ENCODE peak calls at places on chromosomes 12 and 14, in seven cellular contexts. One of them, this sample, is unnamed.

GRCh38 chr14:60723218-60724079 is 702 bp downstream of the SIX4 start:
- DNase-seq in left ventricle myocardium inferior: no peak
- DNase-seq in K562: peak; percentile 41
- DNase-seq in fibroblast of pulmonary artery: peak; percentile 55
- DNase-seq in Calu3: peak; percentile 52
- DNase-seq in AG04450: no peak
- DNase-seq in thoracic aorta: no peak
- DNase-seq in this sample: peak; percentile 64

GRCh38 chr12:12719496-12719895 is 2.3 kb downstream of the CDKN1B start:
- DNase-seq in fibroblast of pulmonary artery: no peak
- DNase-seq in AG04450: no peak
- DNase-seq in K562: no peak
- DNase-seq in left ventricle myocardium inferior: no peak
- DNase-seq in Calu3: no peak
- DNase-seq in thoracic aorta: no peak
- DNase-seq in this sample: peak; percentile 50

GRCh38 chr12:74626397-74626796 is 88.8 kb downstream of the ATXN7L3B start:
- DNase-seq in fibroblast of pulmonary artery: no peak
- DNase-seq in AG04450: no peak
- DNase-seq in thoracic aorta: no peak
- DNase-seq in Calu3: no peak
- DNase-seq in left ventricle myocardium inferior: no peak
- DNase-seq in K562: no peak
- DNase-seq in this sample: no peak

GRCh38 chr12:38149395-38150073 is 167.0 kb upstream of the ALG10B start:
- DNase-seq in fibroblast of pulmonary artery: no peak
- DNase-seq in AG04450: no peak
- DNase-seq in K562: no peak
- DNase-seq in Calu3: peak; percentile 79
- DNase-seq in thoracic aorta: no peak
- DNase-seq in left ventricle myocardium inferior: no peak
- DNase-seq in this sample: peak; percentile 57

GRCh38 chr12:121930862-121931261 is 12.5 kb downstream of the CFAP251 start:
- DNase-seq in left ventricle myocardium inferior: no peak
- DNase-seq in fibroblast of pulmonary artery: no peak
- DNase-seq in Calu3: no peak
- DNase-seq in AG04450: no peak
- DNase-seq in thoracic aorta: no peak
- DNase-seq in K562: no peak
- DNase-seq in this sample: peak; percentile 17

GRCh38 chr12:14239350-14239934 is 126.0 kb upstream of the ATF7IP start:
- DNase-seq in fibroblast of pulmonary artery: peak; percentile 71
- DNase-seq in thoracic aorta: no peak
- DNase-seq in K562: no peak
- DNase-seq in Calu3: peak; percentile 60
- DNase-seq in left ventricle myocardium inferior: no peak
- DNase-seq in AG04450: no peak
- DNase-seq in this sample: no peak

GRCh38 chr12:22231836-22232235 is 102.7 kb downstream of the ST8SIA1 start:
- DNase-seq in left ventricle myocardium inferior: no peak
- DNase-seq in K562: no peak
- DNase-seq in Calu3: no peak
- DNase-seq in thoracic aorta: no peak
- DNase-seq in AG04450: no peak
- DNase-seq in fibroblast of pulmonary artery: peak; percentile 23
- DNase-seq in this sample: peak; percentile 18

GRCh38 chr14:59438148-59438766 is 26.9 kb downstream of the GPR135 start:
- DNase-seq in left ventricle myocardium inferior: no peak
- DNase-seq in K562: no peak
- DNase-seq in thoracic aorta: no peak
- DNase-seq in Calu3: no peak
- DNase-seq in fibroblast of pulmonary artery: peak; percentile 87
- DNase-seq in AG04450: no peak
- DNase-seq in this sample: peak; percentile 76

GRCh38 chr14:106657460-106657859 is 1131.1 kb downstream of the TMEM121 start:
- DNase-seq in Calu3: peak; percentile 27
- DNase-seq in left ventricle myocardium inferior: no peak
- DNase-seq in AG04450: no peak
- DNase-seq in thoracic aorta: no peak
- DNase-seq in K562: no peak
- DNase-seq in fibroblast of pulmonary artery: no peak
- DNase-seq in this sample: no peak

GRCh38 chr12:49578471-49579112 is 10.7 kb upstream of the MCRS1 start:
- DNase-seq in fibroblast of pulmonary artery: no peak
- DNase-seq in K562: no peak
- DNase-seq in AG04450: no peak
- DNase-seq in left ventricle myocardium inferior: no peak
- DNase-seq in thoracic aorta: no peak
- DNase-seq in Calu3: no peak
- DNase-seq in this sample: no peak

GRCh38 chr12:67624355-67624754 is 24.2 kb upstream of the DYRK2 start:
- DNase-seq in fibroblast of pulmonary artery: no peak
- DNase-seq in left ventricle myocardium inferior: no peak
- DNase-seq in thoracic aorta: no peak
- DNase-seq in K562: no peak
- DNase-seq in AG04450: no peak
- DNase-seq in Calu3: no peak
- DNase-seq in this sample: no peak

GRCh38 chr12:47819902-47820630 is at the start of gene HDAC7:
- DNase-seq in fibroblast of pulmonary artery: peak; percentile 94
- DNase-seq in K562: peak; percentile 94
- DNase-seq in AG04450: no peak
- DNase-seq in thoracic aorta: peak; percentile 68
- DNase-seq in left ventricle myocardium inferior: peak; percentile 94
- DNase-seq in Calu3: peak; percentile 45
- DNase-seq in this sample: peak; percentile 81

GRCh38 chr14:28765907-28766504 is 581 bp upstream of the FOXG1 start:
- DNase-seq in fibroblast of pulmonary artery: no peak
- DNase-seq in thoracic aorta: no peak
- DNase-seq in Calu3: no peak
- DNase-seq in left ventricle myocardium inferior: no peak
- DNase-seq in K562: peak; percentile 61
- DNase-seq in AG04450: no peak
- DNase-seq in this sample: no peak

GRCh38 chr14:68626386-68626785 is 166.5 kb downstream of the ZFP36L1 start:
- DNase-seq in fibroblast of pulmonary artery: no peak
- DNase-seq in K562: no peak
- DNase-seq in thoracic aorta: no peak
- DNase-seq in Calu3: no peak
- DNase-seq in AG04450: no peak
- DNase-seq in left ventricle myocardium inferior: peak; percentile 59
- DNase-seq in this sample: no peak

GRCh38 chr12:109097140-109097434 is 310 bp upstream of the UNG start:
- DNase-seq in fibroblast of pulmonary artery: no peak
- DNase-seq in AG04450: no peak
- DNase-seq in Calu3: no peak
- DNase-seq in K562: no peak
- DNase-seq in left ventricle myocardium inferior: no peak
- DNase-seq in thoracic aorta: no peak
- DNase-seq in this sample: no peak

GRCh38 chr12:44015333-44015941 is 179.6 kb downstream of the TMEM117 start:
- DNase-seq in thoracic aorta: no peak
- DNase-seq in AG04450: peak; percentile 8
- DNase-seq in fibroblast of pulmonary artery: peak; percentile 76
- DNase-seq in Calu3: peak; percentile 1
- DNase-seq in K562: peak; percentile 44
- DNase-seq in left ventricle myocardium inferior: no peak
- DNase-seq in this sample: peak; percentile 62

GRCh38 chr14:103562135-103562384 is 397 bp downstream of the BAG5 start:
- DNase-seq in thoracic aorta: no peak
- DNase-seq in AG04450: no peak
- DNase-seq in K562: no peak
- DNase-seq in Calu3: no peak
- DNase-seq in left ventricle myocardium inferior: peak; percentile 58
- DNase-seq in fibroblast of pulmonary artery: peak; percentile 56
- DNase-seq in this sample: no peak

GRCh38 chr14:93548102-93548843 is 117.5 kb downstream of the UNC79 start:
- DNase-seq in K562: no peak
- DNase-seq in AG04450: no peak
- DNase-seq in left ventricle myocardium inferior: no peak
- DNase-seq in thoracic aorta: no peak
- DNase-seq in fibroblast of pulmonary artery: no peak
- DNase-seq in Calu3: no peak
- DNase-seq in this sample: no peak

DNA sequence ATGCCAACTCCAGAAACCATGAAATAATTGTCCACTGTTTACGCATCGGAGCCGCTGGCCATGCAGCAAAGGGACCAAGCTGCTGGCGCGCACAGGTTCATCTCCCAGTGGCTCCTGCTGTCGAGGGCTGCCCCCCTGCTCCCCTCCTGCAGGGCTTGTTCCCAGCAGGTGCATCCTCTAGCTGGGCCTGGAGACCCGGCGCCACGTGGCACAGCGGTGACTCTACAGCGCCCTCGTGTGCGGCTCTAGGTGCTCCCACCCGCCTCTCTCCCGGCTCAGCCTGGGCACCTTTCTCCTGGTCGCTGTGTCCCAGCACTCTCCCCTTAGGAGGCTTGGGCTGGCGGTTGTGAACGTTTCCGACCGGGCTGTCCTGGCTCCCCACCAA is 37.5 kb upstream of the INF2 start:
- DNase-seq in K562: no peak
- DNase-seq in fibroblast of pulmonary artery: no peak
- DNase-seq in AG04450: no peak
- DNase-seq in thoracic aorta: no peak
- DNase-seq in left ventricle myocardium inferior: no peak
- DNase-seq in Calu3: no peak
- DNase-seq in this sample: no peak
- TF ChIP-seq CTCF in K562: peak; percentile 12
- TF ChIP-seq CTCF in fibroblast of pulmonary artery: no peak
- TF ChIP-seq CTCF in AG04450: no peak
- TF ChIP-seq CTCF in thoracic aorta: no peak
- TF ChIP-seq CTCF in left ventricle myocardium inferior: no peak
- TF ChIP-seq CTCF in Calu3: no peak
- TF ChIP-seq CTCF in this sample: no peak

DNA sequence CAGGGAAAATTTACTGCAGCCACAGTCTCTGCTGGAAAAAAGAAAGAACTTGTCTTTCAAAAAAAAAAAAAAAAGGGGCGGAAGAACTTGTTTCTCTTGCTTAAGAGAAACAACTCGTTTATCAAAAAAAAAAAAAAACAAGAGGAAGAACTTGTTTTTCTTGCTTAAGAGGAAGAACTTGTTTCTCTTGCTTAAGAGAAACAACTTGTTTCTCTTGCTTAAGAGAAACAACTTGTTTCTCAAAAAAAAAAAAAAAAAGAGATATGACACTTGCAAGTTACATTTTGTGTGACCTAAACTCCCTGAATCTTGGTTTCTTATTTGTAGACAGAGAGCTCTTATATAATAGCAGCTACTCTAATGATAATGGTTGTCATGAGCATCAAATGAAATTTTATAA is 44.7 kb upstream of the USP15 start:
- DNase-seq in Calu3: no peak
- DNase-seq in fibroblast of pulmonary artery: no peak
- DNase-seq in AG04450: no peak
- DNase-seq in left ventricle myocardium inferior: no peak
- DNase-seq in thoracic aorta: no peak
- DNase-seq in K562: no peak
- DNase-seq in this sample: peak; percentile 34
- TF ChIP-seq CTCF in Calu3: no peak
- TF ChIP-seq CTCF in fibroblast of pulmonary artery: no peak
- TF ChIP-seq CTCF in AG04450: no peak
- TF ChIP-seq CTCF in left ventricle myocardium inferior: no peak
- TF ChIP-seq CTCF in thoracic aorta: no peak
- TF ChIP-seq CTCF in K562: no peak
- TF ChIP-seq CTCF in this sample: no peak

DNA sequence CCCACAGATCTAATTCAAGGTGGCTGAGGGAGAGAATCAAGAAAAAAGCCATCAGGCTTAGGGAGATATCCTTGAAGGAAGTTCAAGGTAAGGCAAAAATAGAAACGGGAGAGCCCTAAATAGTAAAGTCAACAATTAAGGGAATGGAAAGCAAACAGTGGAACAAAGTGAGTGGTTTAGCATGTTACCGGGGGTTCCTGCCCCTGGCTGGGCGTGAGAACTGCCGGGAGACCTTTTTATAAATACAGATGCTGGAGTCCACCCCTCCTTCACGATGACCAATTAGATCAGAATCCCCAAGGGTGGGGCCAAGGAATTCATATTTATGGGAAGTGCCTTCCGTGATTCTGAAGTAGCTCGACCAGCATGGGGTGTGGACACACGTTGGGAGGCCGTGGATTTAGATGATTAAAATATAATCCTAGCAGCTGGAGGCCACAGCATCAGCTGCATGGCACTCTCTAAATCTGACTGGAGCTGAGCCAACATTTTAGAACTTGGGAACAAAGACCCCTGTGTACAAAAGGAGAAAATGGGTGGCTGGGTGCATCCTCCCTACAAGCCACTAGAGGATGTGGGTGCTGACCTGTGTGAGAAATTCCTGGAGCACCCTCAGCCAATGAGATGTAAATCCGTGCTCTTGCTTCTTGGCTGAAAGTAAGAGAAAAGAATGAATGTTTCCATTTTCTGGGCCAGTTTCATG is 87.8 kb downstream of the SRRM4 start:
- DNase-seq in fibroblast of pulmonary artery: no peak
- DNase-seq in AG04450: no peak
- DNase-seq in Calu3: no peak
- DNase-seq in K562: no peak
- DNase-seq in thoracic aorta: no peak
- DNase-seq in left ventricle myocardium inferior: no peak
- DNase-seq in this sample: no peak
- TF ChIP-seq CTCF in fibroblast of pulmonary artery: no peak
- TF ChIP-seq CTCF in AG04450: no peak
- TF ChIP-seq CTCF in Calu3: no peak
- TF ChIP-seq CTCF in K562: no peak
- TF ChIP-seq CTCF in thoracic aorta: no peak
- TF ChIP-seq CTCF in left ventricle myocardium inferior: no peak
- TF ChIP-seq CTCF in this sample: no peak

GRCh38 chr14:70032016-70032415 is 152.8 kb downstream of the SMOC1 start:
- DNase-seq in left ventricle myocardium inferior: no peak
- DNase-seq in K562: no peak
- DNase-seq in fibroblast of pulmonary artery: no peak
- DNase-seq in thoracic aorta: no peak
- DNase-seq in AG04450: no peak
- DNase-seq in Calu3: no peak
- DNase-seq in this sample: no peak

GRCh38 chr14:70033561-70033960 is 154.3 kb downstream of the SMOC1 start:
- DNase-seq in AG04450: no peak
- DNase-seq in left ventricle myocardium inferior: no peak
- DNase-seq in fibroblast of pulmonary artery: no peak
- DNase-seq in K562: no peak
- DNase-seq in Calu3: no peak
- DNase-seq in thoracic aorta: no peak
- DNase-seq in this sample: no peak

GRCh38 chr14:70034257-70034656 is 154.5 kb downstream of the SLC8A3 start:
- DNase-seq in AG04450: no peak
- DNase-seq in Calu3: no peak
- DNase-seq in thoracic aorta: no peak
- DNase-seq in fibroblast of pulmonary artery: no peak
- DNase-seq in K562: no peak
- DNase-seq in left ventricle myocardium inferior: no peak
- DNase-seq in this sample: no peak

GRCh38 chr14:70032447-70032846 is 153.2 kb downstream of the SMOC1 start:
- DNase-seq in Calu3: no peak
- DNase-seq in K562: no peak
- DNase-seq in AG04450: no peak
- DNase-seq in thoracic aorta: no peak
- DNase-seq in fibroblast of pulmonary artery: no peak
- DNase-seq in left ventricle myocardium inferior: no peak
- DNase-seq in this sample: no peak

GRCh38 chr14:70036665-70037064 is 152.1 kb downstream of the SLC8A3 start:
- DNase-seq in left ventricle myocardium inferior: no peak
- DNase-seq in thoracic aorta: no peak
- DNase-seq in Calu3: no peak
- DNase-seq in AG04450: no peak
- DNase-seq in K562: no peak
- DNase-seq in fibroblast of pulmonary artery: no peak
- DNase-seq in this sample: peak; percentile 27
- TF ChIP-seq CTCF in left ventricle myocardium inferior: no peak
- TF ChIP-seq CTCF in thoracic aorta: no peak
- TF ChIP-seq CTCF in Calu3: no peak
- TF ChIP-seq CTCF in AG04450: peak; percentile 6
- TF ChIP-seq CTCF in K562: no peak
- TF ChIP-seq CTCF in fibroblast of pulmonary artery: no peak
- TF ChIP-seq CTCF in this sample: no peak

GRCh38 chr14:21748869-21749303 is 75.3 kb upstream of the OR4E1 start:
- DNase-seq in fibroblast of pulmonary artery: peak; percentile 56
- DNase-seq in Calu3: peak; percentile 44
- DNase-seq in K562: peak; percentile 43
- DNase-seq in thoracic aorta: no peak
- DNase-seq in AG04450: no peak
- DNase-seq in left ventricle myocardium inferior: peak; percentile 18
- DNase-seq in this sample: peak; percentile 60
- TF ChIP-seq CTCF in fibroblast of pulmonary artery: peak; percentile 93
- TF ChIP-seq CTCF in Calu3: peak; percentile 38
- TF ChIP-seq CTCF in K562: peak; percentile 60
- TF ChIP-seq CTCF in thoracic aorta: no peak
- TF ChIP-seq CTCF in AG04450: peak; percentile 68
- TF ChIP-seq CTCF in left ventricle myocardium inferior: peak; percentile 62
- TF ChIP-seq CTCF in this sample: peak; percentile 52